ENCODE peak calls at places on chromosomes 6 and 20, in five cellular contexts. K, R, T, P and G are unnamed samples.
A peak's percentile ranks its signal among the peaks of the same experiment; 100 is the strongest.

GRCh38 chr20:24646331-24646730 is 176.9 kb downstream of the SYNDIG1 start:
- DNase-seq in K (no peak), R (no peak), T (no peak), P (no peak), G (no peak)

GRCh38 chr6:161917645-161918044 is 643.8 kb upstream of the AGPAT4 start:
- DNase-seq in K (no peak), R (no peak), T (no peak), P (no peak), G (no peak)

GRCh38 chr6:23498013-23498412 is 628.0 kb upstream of the NRSN1 start:
- DNase-seq in P (no peak), R (no peak), K (no peak), T (no peak), G (no peak)

GRCh38 chr20:38126146-38126912 is 38.7 kb downstream of the TGM2 start:
- DNase-seq in K (no peak), P (no peak), T (peak; percentile 51), R (no peak), G (no peak)

GRCh38 chr20:3262566-3262965 is 23.6 kb upstream of the SLC4A11 start:
- DNase-seq in K (no peak), R (no peak), T (no peak), P (no peak), G (no peak)

GRCh38 chr20:35917077-35917476 is 37.2 kb downstream of the SCAND1 start:
- DNase-seq in T (no peak), R (no peak), K (no peak), P (no peak), G (no peak)

GRCh38 chr6:56250266-56250665 is 2.9 kb upstream of the COL21A1 start:
- DNase-seq in K (no peak), P (no peak), R (no peak), T (no peak), G (no peak)

GRCh38 chr6:64411226-64411625 is 775.6 kb downstream of the PHF3 start:
- DNase-seq in R (no peak), P (no peak), K (no peak), T (no peak), G (no peak)

GRCh38 chr6:10542135-10542689 is 21.1 kb downstream of the GCNT2 start:
- DNase-seq in T (no peak), P (peak; percentile 40), K (no peak), R (no peak), G (no peak)

GRCh38 chr6:128139519-128139918 is 238.7 kb upstream of the THEMIS start:
- DNase-seq in K (no peak), T (no peak), R (no peak), P (no peak), G (no peak)

GRCh38 chr6:149470948-149471347 is 13.9 kb downstream of the ZC3H12D start:
- DNase-seq in R (no peak), K (no peak), T (no peak), P (no peak), G (no peak)
- H3K4me3 ChIP-seq in R (no peak overlapping the region), K (no peak overlapping the region), T (no peak overlapping the region), P (no peak overlapping the region), G (no peak overlapping the region)

DNA sequence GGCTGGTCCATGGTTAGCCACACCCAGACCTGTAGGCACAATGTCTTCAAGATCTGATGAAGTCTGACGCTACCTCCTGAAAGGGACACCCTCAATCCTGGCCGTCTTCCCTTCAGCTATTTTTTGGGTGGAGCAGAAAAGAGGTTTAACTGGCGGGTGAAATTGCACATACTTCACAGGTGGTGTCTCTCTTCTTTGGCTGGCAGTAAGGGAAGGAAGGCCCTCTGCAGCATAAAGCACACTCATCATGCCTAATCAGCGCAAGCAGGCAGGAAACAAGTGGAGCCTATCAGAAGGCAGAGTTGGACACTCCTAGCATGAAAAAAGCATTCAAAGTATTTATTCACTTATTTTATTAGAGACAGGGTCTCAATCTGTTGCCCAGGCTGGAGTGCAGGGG is 32.9 kb downstream of the PNLDC1 start:
- DNase-seq in R (no peak), T (no peak), K (peak; percentile 18), P (no peak), G (no peak)
- H3K27ac ChIP-seq in R (no peak overlapping the region), T (no peak overlapping the region), K (no peak overlapping the region), P (no peak overlapping the region), G (no peak overlapping the region)

GRCh38 chr20:47263502-47264084 is 92.9 kb downstream of the ZMYND8 start:
- DNase-seq in R (no peak), P (no peak), T (no peak), K (no peak), G (no peak)
- H3K4me3 ChIP-seq in R (no peak overlapping the region), P (no peak overlapping the region), T (no peak overlapping the region), K (no peak overlapping the region), G (no peak overlapping the region)

DNA sequence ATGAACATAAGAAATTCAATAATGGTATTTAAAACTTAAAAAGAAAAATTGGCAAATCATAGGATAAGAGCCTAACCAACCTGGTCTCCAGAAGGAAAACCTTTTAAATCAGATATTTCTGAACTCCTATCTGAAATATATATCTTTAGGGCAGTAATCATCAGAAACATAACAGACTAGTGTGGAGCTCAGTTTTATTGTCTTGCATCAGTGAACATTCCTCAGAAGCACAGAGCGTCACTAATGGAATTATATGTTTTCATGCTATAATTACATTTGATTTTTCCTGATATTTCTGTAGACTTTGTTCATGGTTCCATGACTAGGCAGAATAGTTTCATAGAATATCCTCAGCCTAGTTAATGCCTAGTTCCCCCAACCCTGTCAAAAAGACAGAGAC is 262.2 kb downstream of the EYA4 start:
- DNase-seq in K (no peak), P (no peak), R (no peak), T (no peak), G (peak; percentile 79)
- H3K27ac ChIP-seq in K (no peak overlapping the region), P (no peak overlapping the region), R (peak overlapping the region; percentile 64), T (no peak overlapping the region), G (peak overlapping the region; percentile 88)

GRCh38 chr6:37171141-37171969 is 1.4 kb downstream of the PIM1 start:
- DNase-seq in T (peak; percentile 87), P (peak; percentile 67), R (peak; percentile 43), K (peak; percentile 36), G (peak; percentile 30)

GRCh38 chr6:37168163-37168758 is 1.7 kb upstream of the PIM1 start:
- DNase-seq in P (no peak), T (no peak), K (no peak), R (no peak), G (no peak)

GRCh38 chr6:37169458-37170272 is at the start of gene PIM1:
- DNase-seq in T (peak; percentile 100), P (peak; percentile 100), K (peak; percentile 92), R (peak; percentile 99), G (peak; percentile 98)

GRCh38 chr6:37170273-37171140 is 555 bp downstream of the PIM1 start:
- DNase-seq in P (peak; percentile 53), T (no peak), R (no peak), K (peak; percentile 43), G (peak; percentile 63)

GRCh38 chr6:37168809-37169457 is 1.0 kb upstream of the PIM1 start:
- DNase-seq in T (no peak), R (peak; percentile 21), K (peak; percentile 25), P (no peak), G (no peak)
- H3K4me3 ChIP-seq in T (peak overlapping the region; percentile 35), R (peak overlapping the region; percentile 65), K (peak overlapping the region; percentile 71), P (peak overlapping the region; percentile 41), G (peak overlapping the region; percentile 67)

DNA sequence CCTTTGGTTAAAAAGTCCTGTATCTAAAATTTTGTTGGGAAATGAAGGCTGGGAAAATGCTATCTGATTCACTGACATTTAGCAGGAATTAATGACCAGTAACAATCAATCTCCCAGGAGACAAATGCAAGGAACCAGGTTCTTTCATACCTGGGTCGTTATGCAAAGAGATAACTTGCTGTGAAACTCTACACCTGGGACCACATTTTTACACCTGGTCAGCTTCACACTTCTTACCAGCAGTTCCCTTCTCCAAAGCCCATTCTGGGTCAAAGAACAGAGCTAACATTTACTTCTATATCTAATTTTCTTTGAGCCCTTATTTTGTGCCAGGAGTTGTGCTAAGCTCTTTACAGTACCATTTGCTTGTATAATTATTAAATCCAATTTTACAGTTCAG is 27.4 kb upstream of the STXBP5 start:
- DNase-seq in P (no peak), T (no peak), K (no peak), R (no peak), G (no peak)
- H3K27ac ChIP-seq in P (no peak overlapping the region), T (no peak overlapping the region), K (no peak overlapping the region), R (no peak overlapping the region), G (no peak overlapping the region)

DNA sequence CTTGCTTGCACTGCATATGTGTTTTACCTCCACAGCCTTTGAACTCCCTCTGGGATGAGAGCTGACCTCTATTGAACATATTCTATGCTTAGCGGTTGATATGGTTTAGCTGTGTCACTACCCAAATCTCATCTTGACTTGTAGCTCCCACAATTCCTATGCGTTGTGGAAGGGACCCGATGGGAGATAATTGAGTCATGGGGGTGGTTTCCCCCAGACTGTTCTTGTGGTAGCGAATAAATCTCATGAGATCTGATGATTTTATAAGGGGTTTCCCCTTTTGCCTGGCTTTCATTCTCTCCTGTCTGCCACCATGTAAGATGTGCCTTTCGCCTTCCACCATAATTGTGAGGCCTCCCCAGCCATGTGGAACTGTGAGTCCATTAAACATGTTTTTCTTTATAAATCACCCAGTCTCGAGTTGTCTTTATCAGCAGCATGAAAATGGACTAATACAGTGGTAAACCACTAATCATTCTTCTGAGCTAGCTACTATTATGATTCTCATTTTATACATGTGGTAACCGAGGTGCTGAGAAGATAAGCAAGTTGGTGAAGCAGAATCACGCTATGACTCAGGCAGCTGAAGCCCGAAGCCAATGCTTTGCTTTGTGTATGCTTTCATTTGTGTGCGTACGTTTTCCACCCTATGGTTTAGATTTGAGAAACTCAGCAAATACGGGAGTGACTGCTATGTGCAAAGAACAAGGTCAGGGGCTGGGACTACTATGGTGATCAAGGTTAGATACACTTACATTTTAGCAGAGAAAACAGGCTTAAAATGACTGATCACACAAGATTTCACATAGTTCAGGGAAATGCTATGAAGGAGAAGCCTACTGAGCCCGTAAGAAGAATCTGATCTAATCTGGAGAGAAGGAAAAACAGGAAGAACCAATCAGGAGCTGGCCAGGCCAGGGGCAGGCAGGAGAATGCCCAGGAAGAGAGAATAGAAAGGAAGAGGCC is 363.5 kb downstream of the ESR1 start:
- DNase-seq in K (no peak), P (no peak), T (no peak), R (no peak), G (no peak)
- H3K4me3 ChIP-seq in K (peak overlapping the region; percentile 16), P (no peak overlapping the region), T (no peak overlapping the region), R (no peak overlapping the region), G (no peak overlapping the region)

GRCh38 chr6:29926081-29926794 is 16.1 kb upstream of the HLA-A start:
- DNase-seq in T (peak; percentile 71), P (peak; percentile 81), R (no peak), K (no peak), G (no peak)

GRCh38 chr6:29924731-29925130 is 17.6 kb upstream of the HLA-A start:
- DNase-seq in P (peak; percentile 58), T (no peak), K (no peak), R (no peak), G (no peak)

GRCh38 chr6:29925341-29926080 is 16.8 kb upstream of the HLA-A start:
- DNase-seq in T (peak; percentile 83), P (no peak), K (no peak), R (no peak), G (no peak)

GRCh38 chr6:29926795-29927427 is 15.4 kb upstream of the HLA-A start:
- DNase-seq in P (peak; percentile 93), K (no peak), T (peak; percentile 95), R (peak; percentile 38), G (peak; percentile 76)

GRCh38 chr6:29927841-29928388 is 14.4 kb upstream of the HLA-A start:
- DNase-seq in T (no peak), K (no peak), R (no peak), P (no peak), G (no peak)
- H3K27ac ChIP-seq in T (no peak overlapping the region), K (peak overlapping the region; percentile 95), R (no peak overlapping the region), P (no peak overlapping the region), G (no peak overlapping the region)